ENCODE peak calls at places on chromosomes 5 and 9, in ten cellular contexts. G is stimulated activated CD8-positive, alpha-beta memory T cell treated with anti-CD3 and anti-CD28 coated beads, Interleukin-2, amount 100 ng/mL, for 48 hours; E is fibroblast of pulmonary artery; X is head of caudate nucleus; N is NCI-H2029; B is RPMI7951; H is ascending aorta; U is stomach; A is SW480; I is GM12891. O is an unnamed sample.

GRCh38 chr9:6873862-6874261 is 116.1 kb downstream of the KDM4C start:
- DNase-seq in B (peak), G (no peak), X (no peak), N (no peak), U (no peak), E (peak), I (no peak), A (peak), H (no peak), O (no peak)

GRCh38 chr9:71985070-71985956 is 73.9 kb downstream of the C9orf85 start:
- DNase-seq in N (no peak), A (no peak), E (no peak), H (no peak), G (no peak), B (no peak), I (no peak), U (no peak), X (no peak), O (no peak)

GRCh38 chr5:53381-54174 is 38.4 kb upstream of the PLEKHG4B start:
- DNase-seq in B (peak), I (no peak), N (peak), U (peak), E (peak), G (peak), H (no peak), A (peak), X (no peak), O (peak)

GRCh38 chr9:129166962-129167557 is 11.0 kb downstream of the IER5L start:
- DNase-seq in I (no peak), G (no peak), A (peak), X (no peak), N (peak), U (peak), B (peak), E (peak), H (no peak), O (peak)

GRCh38 chr9:14488421-14489190 is 174.7 kb upstream of the NFIB start:
- DNase-seq in X (no peak), H (no peak), E (no peak), B (no peak), U (no peak), A (no peak), N (no peak), I (no peak), G (no peak), O (no peak)

GRCh38 chr5:14464661-14465060 is 116.9 kb upstream of the OTULINL start:
- DNase-seq in E (no peak), A (no peak), H (no peak), I (no peak), X (no peak), N (peak), G (no peak), U (no peak), B (no peak), O (peak)

GRCh38 chr9:114312513-114312875 is 10.4 kb upstream of the ORM1 start:
- DNase-seq in X (peak), N (no peak), E (no peak), B (no peak), H (no peak), G (no peak), I (no peak), A (no peak), U (peak), O (no peak)

GRCh38 chr5:122262107-122262506 is 49.9 kb upstream of the SNCAIP start:
- DNase-seq in G (no peak), B (peak), N (no peak), H (no peak), X (no peak), A (no peak), I (no peak), E (peak), U (no peak), O (no peak)

GRCh38 chr5:178141550-178141949 is 10.7 kb downstream of the RMND5B start:
- DNase-seq in H (no peak), B (no peak), G (no peak), U (no peak), E (no peak), I (no peak), N (no peak), X (no peak), A (no peak), O (no peak)

GRCh38 chr5:84059672-84060071 is 325.0 kb downstream of the EDIL3 start:
- DNase-seq in E (no peak), X (no peak), N (no peak), H (no peak), I (no peak), B (no peak), U (no peak), G (no peak), A (no peak), O (no peak)

GRCh38 chr5:108541816-108542215 is 159.9 kb upstream of the FBXL17 start:
- DNase-seq in G (no peak), X (no peak), H (no peak), N (no peak), I (no peak), A (no peak), U (no peak), E (no peak), B (no peak), O (no peak)

GRCh38 chr9:120859361-120859760 is 16.6 kb upstream of the PSMD5 start:
- DNase-seq in U (no peak), G (no peak), A (no peak), B (no peak), I (no peak), H (no peak), E (no peak), N (no peak), X (no peak), O (no peak)

GRCh38 chr9:133714606-133715294 is 23.4 kb downstream of the SARDH start:
- DNase-seq in E (peak), A (no peak), U (no peak), B (peak), N (no peak), I (no peak), G (no peak), H (no peak), X (no peak), O (no peak)

GRCh38 chr5:149651686-149652085 is 70.4 kb downstream of the ARHGEF37 start:
- DNase-seq in N (peak), H (no peak), B (no peak), E (no peak), X (no peak), U (no peak), G (no peak), A (no peak), I (no peak), O (no peak)

GRCh38 chr9:132562313-132562588 is 20.2 kb upstream of the BARHL1 start:
- DNase-seq in N (no peak), E (no peak), U (no peak), H (no peak), B (no peak), A (no peak), I (no peak), G (no peak), X (no peak), O (no peak)

GRCh38 chr9:88388203-88388885 is at the start of gene SPIN1:
- DNase-seq in X (peak), G (peak), E (peak), B (peak), U (peak), A (peak), N (peak), H (no peak), I (peak), O (peak)

GRCh38 chr9:15529566-15530324 is 19.0 kb upstream of the PSIP1 start:
- DNase-seq in N (no peak), E (no peak), A (no peak), G (no peak), U (no peak), H (no peak), X (no peak), B (no peak), I (no peak), O (no peak)

GRCh38 chr9:35730486-35730854 is 1.5 kb downstream of the TLN1 start:
- DNase-seq in I (no peak), A (no peak), N (no peak), H (no peak), G (no peak), U (no peak), B (no peak), X (no peak), E (no peak), O (no peak)

GRCh38 chr9:34311499-34312225 is 17.4 kb downstream of the KIF24 start:
- DNase-seq in H (no peak), E (no peak), I (no peak), U (no peak), B (no peak), G (no peak), A (no peak), N (no peak), X (no peak), O (no peak)

GRCh38 chr9:131781069-131781468 is 41.2 kb upstream of the RAPGEF1 start:
- DNase-seq in A (no peak), G (no peak), H (no peak), B (no peak), I (no peak), N (peak), E (no peak), X (no peak), U (no peak), O (no peak)